ENCODE peak calls at places on chromosomes 1 and 21, in six cellular contexts. Z is EL; A is stimulated activated CD8-positive, alpha-beta memory T cell treated with anti-CD3 and anti-CD28 coated beads, Interleukin-15, amount 100 ng/mL, for 1 hour; R is activated naive CD8-positive, alpha-beta T cell treated with anti-CD3 and anti-CD28 coated beads for 36 hours; T is dermis microvascular lymphatic vessel endothelial cell; U is HS-5. X is an unnamed sample.

GRCh38 chr1:178745260-178745659 is 20.2 kb downstream of the RALGPS2 start:
- DNase-seq in Z (no peak), A (no peak), R (no peak), T (no peak), U (no peak), X (no peak)

GRCh38 chr1:212669102-212669501 is 30.5 kb downstream of the BATF3 start:
- DNase-seq in Z (peak; percentile 37), A (no peak), R (no peak), T (peak; percentile 71), U (no peak), X (peak; percentile 13)

GRCh38 chr1:201357636-201358348 is 19.7 kb downstream of the TNNT2 start:
- DNase-seq in Z (no peak), A (no peak), R (no peak), T (no peak), U (no peak), X (no peak)

GRCh38 chr21:45698493-45698947 is 55.0 kb downstream of the PCBP3 start:
- DNase-seq in Z (peak; percentile 92), A (no peak), R (no peak), T (no peak), U (peak; percentile 93), X (peak; percentile 90)

GRCh38 chr1:37763791-37764741 is 854 bp downstream of the EPHA10 start:
- DNase-seq in Z (peak; percentile 36), A (no peak), R (peak; percentile 63), T (peak; percentile 15), U (no peak), X (peak; percentile 8)

GRCh38 chr21:33984021-33984481 is 68.4 kb upstream of the ATP5PO start:
- DNase-seq in Z (no peak), A (no peak), R (no peak), T (no peak), U (no peak), X (no peak)

GRCh38 chr1:53641481-53642214 is 97.3 kb downstream of the GLIS1 start:
- DNase-seq in Z (no peak), A (no peak), R (no peak), T (no peak), U (no peak), X (no peak)

GRCh38 chr1:173330149-173330951 is 123.2 kb upstream of the TNFSF4 start:
- DNase-seq in Z (peak; percentile 78), A (no peak), R (no peak), T (peak; percentile 40), U (peak; percentile 66), X (no peak)

GRCh38 chr1:13860023-13860422 is 160.0 kb downstream of the PRDM2 start:
- DNase-seq in Z (no peak), A (no peak), R (no peak), T (no peak), U (no peak), X (no peak)

GRCh38 chr1:119784127-119784781 is 15.5 kb upstream of the HMGCS2 start:
- DNase-seq in Z (no peak), A (no peak), R (no peak), T (no peak), U (no peak), X (no peak)

GRCh38 chr1:36133484-36133883 is 8.5 kb upstream of the COL8A2 start:
- DNase-seq in Z (peak; percentile 97), A (no peak), R (no peak), T (peak; percentile 47), U (peak; percentile 93), X (no peak)

GRCh38 chr1:30684881-30685795 is 38.2 kb downstream of the MATN1 start:
- DNase-seq in Z (no peak), A (no peak), R (peak; percentile 15), T (no peak), U (no peak), X (peak; percentile 10)

GRCh38 chr1:22789356-22789994 is 78.8 kb downstream of the EPHB2 start:
- DNase-seq in Z (no peak), A (no peak), R (no peak), T (no peak), U (no peak), X (no peak)

GRCh38 chr1:181094813-181095212 is 6.3 kb downstream of the IER5 start:
- DNase-seq in Z (peak; percentile 97), A (no peak), R (no peak), T (no peak), U (peak; percentile 89), X (no peak)

GRCh38 chr1:37498872-37499617 is 15.5 kb downstream of the MEAF6 start:
- DNase-seq in Z (peak; percentile 84), A (no peak), R (no peak), T (peak; percentile 43), U (peak; percentile 62), X (peak; percentile 78)

GRCh38 chr21:41957991-41958766 is 4.4 kb upstream of the C2CD2 start:
- DNase-seq in Z (peak; percentile 93), A (no peak), R (no peak), T (peak; percentile 30), U (peak; percentile 78), X (peak; percentile 46)

GRCh38 chr1:50750021-50750619 is 209.9 kb downstream of the FAF1 start:
- DNase-seq in Z (peak; percentile 49), A (no peak), R (no peak), T (peak; percentile 15), U (no peak), X (peak; percentile 42)

GRCh38 chr1:81803423-81804103 is 2.8 kb downstream of the ADGRL2 start:
- DNase-seq in Z (peak; percentile 15), A (no peak), R (no peak), T (no peak), U (peak; percentile 29), X (no peak)

GRCh38 chr1:68173283-68174172 is 58.8 kb downstream of the WLS start:
- DNase-seq in Z (no peak), A (no peak), R (no peak), T (peak; percentile 90), U (no peak), X (no peak)

GRCh38 chr1:11800756-11801433 is 4.9 kb downstream of the MTHFR start:
- DNase-seq in Z (no peak), A (no peak), R (no peak), T (no peak), U (no peak), X (no peak)

GRCh38 chr1:66945316-66945715 is 20.5 kb downstream of the MIER1 start:
- DNase-seq in Z (no peak), A (no peak), R (no peak), T (no peak), U (no peak), X (no peak)

GRCh38 chr1:183590225-183591191 is at the start of gene NCF2:
- DNase-seq in Z (peak; percentile 52), A (no peak), R (peak; percentile 53), T (no peak), U (no peak), X (no peak)

GRCh38 chr1:198107041-198107440 is 49.8 kb upstream of the NEK7 start:
- DNase-seq in Z (peak; percentile 42), A (no peak), R (no peak), T (no peak), U (peak; percentile 89), X (no peak)

GRCh38 chr1:6414443-6414844 is 5.3 kb downstream of the HES2 start:
- DNase-seq in Z (peak; percentile 70), A (no peak), R (peak; percentile 60), T (peak; percentile 23), U (no peak), X (peak; percentile 46)

GRCh38 chr1:14529436-14529835 is 69.0 kb upstream of the KAZN start:
- DNase-seq in Z (no peak), A (no peak), R (no peak), T (no peak), U (no peak), X (no peak)

GRCh38 chr1:31633117-31633516 is 11.6 kb downstream of the PEF1 start:
- DNase-seq in Z (peak; percentile 44), A (no peak), R (peak; percentile 29), T (no peak), U (no peak), X (peak; percentile 41)

GRCh38 chr1:196535727-196536126 is 72.5 kb downstream of the KCNT2 start:
- DNase-seq in Z (peak; percentile 44), A (no peak), R (no peak), T (no peak), U (peak; percentile 36), X (no peak)

GRCh38 chr1:117886101-117886795 is 43.2 kb downstream of the GDAP2 start:
- DNase-seq in Z (peak; percentile 66), A (no peak), R (no peak), T (no peak), U (peak; percentile 31), X (no peak)

GRCh38 chr1:239268941-239269340 is 117.4 kb upstream of the CHRM3 start:
- DNase-seq in Z (no peak), A (no peak), R (no peak), T (no peak), U (no peak), X (no peak)